ENCODE peak calls at places on chromosomes 5 and 9, in five cellular contexts. D is right lobe of liver; M is activated naive CD4-positive, alpha-beta T cell treated with anti-CD3 and anti-CD28 coated beads, Interleukin-2, amount 50 U/mL, for 72 hours; Z is stimulated activated CD4-positive, alpha-beta T cell treated with anti-CD3 and anti-CD28 coated beads, Interleukin-1b, Interleukin-23, amount 100 ng/mL, for 1 hour; S is brain pericyte. J is an unnamed sample.

GRCh38 chr9:97919217-97919813 is 3.0 kb downstream of the TRMO start:
- DNase-seq in Z (no peak), D (no peak), S (no peak), M (no peak), J (no peak)

GRCh38 chr5:90548069-90548593 is 10.5 kb upstream of the ADGRV1 start:
- DNase-seq in Z (no peak), D (no peak), S (no peak), M (no peak), J (no peak)

GRCh38 chr5:59209758-59210359 is 627.0 kb downstream of the RAB3C start:
- DNase-seq in Z (no peak), D (no peak), M (no peak), S (no peak), J (no peak)

GRCh38 chr5:43141211-43141610 is 20.5 kb downstream of the ZNF131 start:
- DNase-seq in D (no peak), Z (no peak), M (no peak), S (no peak), J (no peak)

GRCh38 chr5:139904566-139905400 is 109.2 kb downstream of the PSD2 start:
- DNase-seq in S (no peak), M (no peak), Z (no peak), D (peak), J (no peak)

GRCh38 chr9:124841422-124841821 is 11.8 kb upstream of the WDR38 start:
- DNase-seq in M (no peak), S (no peak), Z (no peak), D (no peak), J (no peak)

GRCh38 chr9:114507726-114508125 is 2.5 kb upstream of the WHRN start:
- DNase-seq in M (no peak), Z (no peak), D (no peak), S (no peak), J (no peak)

GRCh38 chr9:3893519-3893918 is 367.7 kb upstream of the RFX3 start:
- DNase-seq in D (no peak), S (no peak), Z (no peak), M (no peak), J (no peak)

GRCh38 chr5:83096660-83097334 is 19.4 kb downstream of the XRCC4 start:
- DNase-seq in S (no peak), Z (no peak), D (no peak), M (no peak), J (no peak)

GRCh38 chr5:142179776-142180387 is 71.3 kb downstream of the NDFIP1 start:
- DNase-seq in D (no peak), M (no peak), S (no peak), Z (no peak), J (no peak)